ENCODE peak calls at places on chromosome 15, in six cellular contexts. N is H9, Y is IMR-90, E is neuronal stem cell, L is H1, U is mesenchymal stem cell. V is an unnamed sample.

GRCh38 chr15:73051402-73051810 is 857 bp upstream of the NEO1 start:
- DNase-seq in E (peak), Y (no peak), U (no peak), L (no peak), N (no peak), V (peak)

GRCh38 chr15:55319537-55320325 is 709 bp downstream of the PIGB start:
- DNase-seq in E (no peak), L (no peak), U (peak), Y (peak), N (no peak), V (no peak)

GRCh38 chr15:48571510-48571909 is 74.0 kb downstream of the FBN1 start:
- DNase-seq in E (no peak), U (no peak), Y (no peak), L (no peak), N (no peak), V (peak)

GRCh38 chr15:86060614-86061125 is 19.0 kb upstream of the AGBL1 start:
- DNase-seq in L (no peak), Y (no peak), E (no peak), N (no peak), U (no peak), V (no peak)

GRCh38 chr15:48682949-48683651 is 37.6 kb upstream of the FBN1 start:
- DNase-seq in U (peak), N (no peak), E (no peak), Y (peak), L (no peak), V (peak)

GRCh38 chr15:60095711-60096110 is 91.6 kb downstream of the FOXB1 start:
- DNase-seq in N (no peak), Y (peak), U (no peak), L (no peak), E (no peak), V (peak)

GRCh38 chr15:71334874-71335273 is 219.6 kb downstream of the THSD4 start:
- DNase-seq in Y (peak), N (no peak), E (no peak), U (no peak), L (no peak), V (no peak)

GRCh38 chr15:42156266-42156922 is at the start of gene PLA2G4F:
- DNase-seq in L (no peak), Y (no peak), E (no peak), N (peak), U (no peak), V (peak)

GRCh38 chr15:70196314-70197291 is 98.9 kb upstream of the TLE3 start:
- DNase-seq in U (peak), Y (peak), N (peak), L (peak), E (peak), V (peak)

GRCh38 chr15:33623010-33623409 is 312.2 kb downstream of the RYR3 start:
- DNase-seq in E (no peak), N (no peak), Y (no peak), L (no peak), U (no peak), V (no peak)

GRCh38 chr15:60964527-60964926 is 264.6 kb downstream of the RORA start:
- DNase-seq in E (no peak), L (no peak), Y (no peak), N (peak), U (no peak), V (no peak)

GRCh38 chr15:33553157-33553556 is 242.4 kb downstream of the RYR3 start:
- DNase-seq in Y (no peak), L (no peak), U (no peak), E (no peak), N (no peak), V (no peak)

GRCh38 chr15:56891852-56892251 is 26.6 kb upstream of the TCF12 start:
- DNase-seq in U (no peak), E (no peak), N (no peak), L (no peak), Y (no peak), V (no peak)

GRCh38 chr15:90592144-90592887 is 62.6 kb downstream of the CRTC3 start:
- DNase-seq in N (no peak), L (no peak), U (peak), Y (peak), E (no peak), V (no peak)

GRCh38 chr15:67130673-67131601 is 65.5 kb downstream of the SMAD3 start:
- DNase-seq in E (no peak), N (no peak), L (no peak), U (peak), Y (peak), V (peak)

GRCh38 chr15:70956596-70956995 is 64.0 kb downstream of the LRRC49 start:
- DNase-seq in Y (no peak), L (no peak), E (no peak), U (no peak), N (no peak), V (no peak)

GRCh38 chr15:99985878-99986277 is 252.6 kb upstream of the LYSMD4 start:
- DNase-seq in Y (no peak), U (no peak), E (no peak), L (no peak), N (no peak), V (no peak)

GRCh38 chr15:70186152-70186551 is 88.4 kb upstream of the TLE3 start:
- DNase-seq in Y (no peak), E (no peak), N (no peak), L (no peak), U (no peak), V (no peak)

DNA sequence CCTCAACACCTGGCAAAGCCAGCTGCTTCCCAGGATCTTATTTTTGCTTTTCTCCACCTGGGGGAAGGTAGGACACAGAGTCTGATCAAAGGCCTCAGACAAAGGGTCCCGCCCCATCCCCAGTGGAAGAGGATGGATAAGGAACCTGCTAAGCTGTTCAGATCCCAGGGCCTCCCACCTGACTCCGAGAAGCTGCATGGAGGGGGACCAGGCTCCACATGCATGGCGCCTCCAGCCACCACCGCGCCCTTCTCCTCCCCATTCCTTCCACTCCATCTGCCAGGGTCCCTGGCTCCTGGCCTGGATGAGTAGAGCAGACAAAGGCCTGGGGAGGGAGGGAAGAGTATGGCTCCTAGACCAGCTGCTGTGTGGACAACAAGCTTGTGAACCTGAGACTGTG is 20.0 kb upstream of the CRABP1 start:
- DNase-seq in E (no peak), Y (no peak), L (no peak), N (no peak), U (no peak), V (no peak)
- H2AK5ac ChIP-seq in E (peak), Y (no peak), L (no peak), N (no peak), U (no peak), V (no peak)

GRCh38 chr15:38401101-38401500 is 52.8 kb upstream of the FAM98B start:
- DNase-seq in L (no peak), U (no peak), Y (peak), E (no peak), N (no peak), V (no peak)
- H2AFZ ChIP-seq in L (no peak), U (no peak), Y (no peak), E (no peak), N (no peak), V (no peak)

DNA sequence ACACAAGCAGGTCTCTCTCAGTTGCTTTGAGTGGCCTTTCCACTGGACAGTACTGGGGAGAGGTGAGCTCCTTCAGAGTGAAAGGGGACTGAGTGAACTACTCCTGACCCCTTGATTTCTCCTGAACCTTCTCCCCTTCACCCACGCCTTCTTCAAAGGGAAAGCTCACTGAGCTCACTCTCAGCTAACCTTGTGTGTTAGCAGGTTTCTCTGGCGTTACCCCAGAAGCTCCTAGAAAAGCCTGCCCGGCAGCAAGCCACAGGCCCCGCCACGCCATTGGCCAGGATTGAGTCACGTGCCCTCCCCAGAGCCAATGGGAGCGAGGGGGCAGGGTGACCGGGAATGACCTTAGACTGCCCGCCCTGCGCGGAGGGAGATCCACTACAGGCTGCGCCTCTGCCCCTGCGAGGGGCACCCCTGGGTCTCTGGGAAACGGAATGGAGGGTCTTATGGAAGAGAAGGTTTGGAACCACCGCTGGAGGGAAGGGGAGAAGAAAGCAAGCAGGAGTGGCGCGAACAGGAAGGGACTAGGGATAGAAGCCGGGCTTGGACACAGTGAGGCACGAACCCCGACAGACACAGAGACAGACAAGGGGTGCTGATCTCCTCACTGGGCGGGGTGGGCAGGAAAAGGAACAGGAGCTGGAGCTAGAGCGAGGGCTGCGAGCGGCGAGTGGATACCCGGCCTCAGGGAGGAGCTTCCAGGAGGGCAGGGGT is 17.4 kb upstream of the CLK3 start:
- DNase-seq in L (peak), E (peak), U (no peak), Y (peak), N (peak), V (peak)
- H2AK5ac ChIP-seq in L (no peak), E (peak), U (no peak), Y (peak), N (no peak), V (no peak)

DNA sequence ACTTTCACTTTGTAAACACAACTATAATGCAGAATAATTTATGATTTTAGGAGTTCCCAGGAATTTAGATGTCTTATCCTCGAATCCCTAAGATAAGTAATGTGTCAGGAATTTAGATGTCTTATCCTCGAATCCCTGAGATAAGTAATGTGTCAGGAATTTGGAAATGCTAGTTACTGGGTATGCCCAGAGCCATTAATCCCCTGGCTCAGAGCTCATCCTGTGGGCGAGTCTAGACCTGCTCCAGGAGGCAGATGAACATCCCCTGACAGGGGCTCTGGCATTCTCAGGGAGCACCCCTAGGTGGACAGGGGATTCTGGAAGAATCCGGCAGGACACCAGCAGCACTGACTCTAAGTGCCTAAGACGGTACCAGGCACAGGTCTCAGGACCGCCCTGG is 163.3 kb downstream of the ARRDC4 start:
- DNase-seq in L (no peak), E (no peak), U (no peak), Y (no peak), N (no peak), V (peak)
- H2AFZ ChIP-seq in L (no peak), E (no peak), U (no peak), Y (no peak), N (no peak), V (no peak)

GRCh38 chr15:82709081-82709420 is 624 bp downstream of the AP3B2 start:
- DNase-seq in L (peak), E (no peak), N (peak), U (peak), Y (no peak), V (no peak)

GRCh38 chr15:82710926-82711490 is 1.3 kb upstream of the AP3B2 start:
- DNase-seq in Y (no peak), L (no peak), E (no peak), N (no peak), U (no peak), V (no peak)

GRCh38 chr15:82710208-82710555 is 507 bp upstream of the AP3B2 start:
- DNase-seq in L (no peak), E (no peak), Y (no peak), U (no peak), N (no peak), V (no peak)

GRCh38 chr15:82712036-82712435 is 2.4 kb upstream of the AP3B2 start:
- DNase-seq in E (no peak), N (no peak), L (no peak), U (no peak), Y (no peak), V (no peak)

GRCh38 chr15:82709421-82710207 is at the start of gene AP3B2:
- DNase-seq in Y (peak), L (peak), E (peak), N (peak), U (peak), V (peak)
- H2AK5ac ChIP-seq in Y (no peak), L (no peak), E (no peak), N (no peak), U (no peak), V (no peak)

GRCh38 chr15:98525625-98526024 is 122.7 kb upstream of the IGF1R start:
- DNase-seq in U (no peak), Y (no peak), N (no peak), E (no peak), L (no peak), V (no peak)
- H2AFZ ChIP-seq in U (no peak), Y (peak), N (no peak), E (no peak), L (peak), V (no peak)

GRCh38 chr15:40377606-40378005 is 4.9 kb upstream of the KNSTRN start:
- DNase-seq in L (no peak), E (no peak), U (no peak), N (no peak), Y (no peak), V (no peak)
- H2AK5ac ChIP-seq in L (no peak), E (no peak), U (no peak), N (no peak), Y (peak), V (no peak)

GRCh38 chr15:87597346-87598052 is 659.0 kb downstream of the NTRK3 start:
- DNase-seq in N (no peak), Y (no peak), U (peak), L (no peak), E (no peak), V (no peak)
- H2AFZ ChIP-seq in N (peak), Y (no peak), U (no peak), L (peak), E (no peak), V (no peak)

DNA sequence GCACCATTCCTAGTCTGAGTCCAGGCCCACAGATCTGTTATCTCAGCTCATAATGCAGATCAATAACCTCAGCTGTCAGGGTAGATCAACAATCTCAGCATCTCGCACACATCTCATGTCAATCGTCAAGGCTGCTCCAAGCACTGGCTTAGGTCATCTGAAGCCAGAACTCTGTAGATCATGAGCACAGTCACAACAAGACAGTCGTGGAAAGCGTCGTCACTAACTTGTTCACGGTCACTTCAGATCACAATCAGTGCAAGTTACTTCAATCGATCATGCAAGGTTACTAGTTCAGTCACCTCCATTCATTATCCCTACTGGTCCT is 71.8 kb downstream of the RBPMS2 start:
- DNase-seq in U (no peak), Y (no peak), E (no peak), L (no peak), N (no peak), V (no peak)
- H2AK5ac ChIP-seq in U (peak), Y (peak), E (no peak), L (peak), N (no peak), V (peak)